ENCODE peak calls at places on chromosomes 13 and 19, in seven cellular contexts. One of them, this sample, is unnamed.

GRCh38 chr13:104616990-104617389 is 1550.8 kb upstream of the SLC10A2 start:
- DNase-seq in NCI-H446: no peak
- DNase-seq in NCI-H82: no peak
- DNase-seq in Right ventricle myocardium superior: no peak
- DNase-seq in T-helper 9 cell: no peak
- DNase-seq in activated CD4-positive, alpha-beta T cell treated with anti-CD3 and anti-CD28 coated beads, Interleukin-2, amount 10 ng/mL, durations not matched to agents 7 days and 5 days: no peak
- DNase-seq in CD4-positive, alpha-beta memory T cell: no peak
- DNase-seq in this sample: no peak

GRCh38 chr13:80341771-80342271 is 895 bp upstream of the SPRY2 start:
- DNase-seq in NCI-H446: no peak
- DNase-seq in NCI-H82: peak
- DNase-seq in Right ventricle myocardium superior: peak
- DNase-seq in T-helper 9 cell: no peak
- DNase-seq in activated CD4-positive, alpha-beta T cell treated with anti-CD3 and anti-CD28 coated beads, Interleukin-2, amount 10 ng/mL, durations not matched to agents 7 days and 5 days: no peak
- DNase-seq in CD4-positive, alpha-beta memory T cell: no peak
- DNase-seq in this sample: peak

GRCh38 chr19:19211499-19212432 is at the start of gene NCAN:
- DNase-seq in NCI-H446: no peak
- DNase-seq in NCI-H82: peak
- DNase-seq in Right ventricle myocardium superior: no peak
- DNase-seq in T-helper 9 cell: no peak
- DNase-seq in activated CD4-positive, alpha-beta T cell treated with anti-CD3 and anti-CD28 coated beads, Interleukin-2, amount 10 ng/mL, durations not matched to agents 7 days and 5 days: no peak
- DNase-seq in CD4-positive, alpha-beta memory T cell: no peak
- DNase-seq in this sample: peak

GRCh38 chr13:79792716-79793115 is 311.8 kb downstream of the NDFIP2 start:
- DNase-seq in NCI-H446: no peak
- DNase-seq in NCI-H82: no peak
- DNase-seq in Right ventricle myocardium superior: no peak
- DNase-seq in T-helper 9 cell: no peak
- DNase-seq in activated CD4-positive, alpha-beta T cell treated with anti-CD3 and anti-CD28 coated beads, Interleukin-2, amount 10 ng/mL, durations not matched to agents 7 days and 5 days: no peak
- DNase-seq in CD4-positive, alpha-beta memory T cell: no peak
- DNase-seq in this sample: no peak

GRCh38 chr19:495440-496332 is 600 bp upstream of the MADCAM1 start:
- DNase-seq in NCI-H446: peak
- DNase-seq in NCI-H82: peak
- DNase-seq in Right ventricle myocardium superior: no peak
- DNase-seq in T-helper 9 cell: peak
- DNase-seq in activated CD4-positive, alpha-beta T cell treated with anti-CD3 and anti-CD28 coated beads, Interleukin-2, amount 10 ng/mL, durations not matched to agents 7 days and 5 days: peak
- DNase-seq in CD4-positive, alpha-beta memory T cell: peak
- DNase-seq in this sample: no peak

GRCh38 chr13:24161980-24162517 is 1.5 kb downstream of the SPATA13 start:
- DNase-seq in NCI-H446: no peak
- DNase-seq in NCI-H82: peak
- DNase-seq in Right ventricle myocardium superior: no peak
- DNase-seq in T-helper 9 cell: no peak
- DNase-seq in activated CD4-positive, alpha-beta T cell treated with anti-CD3 and anti-CD28 coated beads, Interleukin-2, amount 10 ng/mL, durations not matched to agents 7 days and 5 days: no peak
- DNase-seq in CD4-positive, alpha-beta memory T cell: no peak
- DNase-seq in this sample: no peak

GRCh38 chr13:97574926-97575325 is 141.0 kb downstream of the RAP2A start:
- DNase-seq in NCI-H446: no peak
- DNase-seq in NCI-H82: peak
- DNase-seq in Right ventricle myocardium superior: no peak
- DNase-seq in T-helper 9 cell: no peak
- DNase-seq in activated CD4-positive, alpha-beta T cell treated with anti-CD3 and anti-CD28 coated beads, Interleukin-2, amount 10 ng/mL, durations not matched to agents 7 days and 5 days: peak
- DNase-seq in CD4-positive, alpha-beta memory T cell: peak
- DNase-seq in this sample: peak

GRCh38 chr19:48568345-48568886 is 16.4 kb downstream of the SULT2B1 start:
- DNase-seq in NCI-H446: peak
- DNase-seq in NCI-H82: peak
- DNase-seq in Right ventricle myocardium superior: peak
- DNase-seq in T-helper 9 cell: no peak
- DNase-seq in activated CD4-positive, alpha-beta T cell treated with anti-CD3 and anti-CD28 coated beads, Interleukin-2, amount 10 ng/mL, durations not matched to agents 7 days and 5 days: no peak
- DNase-seq in CD4-positive, alpha-beta memory T cell: no peak
- DNase-seq in this sample: no peak

GRCh38 chr19:51337141-51337860 is 4.6 kb downstream of the VSIG10L start:
- DNase-seq in NCI-H446: no peak
- DNase-seq in NCI-H82: no peak
- DNase-seq in Right ventricle myocardium superior: peak
- DNase-seq in T-helper 9 cell: no peak
- DNase-seq in activated CD4-positive, alpha-beta T cell treated with anti-CD3 and anti-CD28 coated beads, Interleukin-2, amount 10 ng/mL, durations not matched to agents 7 days and 5 days: no peak
- DNase-seq in CD4-positive, alpha-beta memory T cell: no peak
- DNase-seq in this sample: no peak

GRCh38 chr13:21625366-21625765 is 21.4 kb upstream of the MICU2 start:
- DNase-seq in NCI-H446: no peak
- DNase-seq in NCI-H82: peak
- DNase-seq in Right ventricle myocardium superior: no peak
- DNase-seq in T-helper 9 cell: no peak
- DNase-seq in activated CD4-positive, alpha-beta T cell treated with anti-CD3 and anti-CD28 coated beads, Interleukin-2, amount 10 ng/mL, durations not matched to agents 7 days and 5 days: no peak
- DNase-seq in CD4-positive, alpha-beta memory T cell: peak
- DNase-seq in this sample: no peak

GRCh38 chr19:35757231-35757748 is 461 bp upstream of the HSPB6 start:
- DNase-seq in NCI-H446: peak
- DNase-seq in NCI-H82: peak
- DNase-seq in Right ventricle myocardium superior: peak
- DNase-seq in T-helper 9 cell: no peak
- DNase-seq in activated CD4-positive, alpha-beta T cell treated with anti-CD3 and anti-CD28 coated beads, Interleukin-2, amount 10 ng/mL, durations not matched to agents 7 days and 5 days: no peak
- DNase-seq in CD4-positive, alpha-beta memory T cell: no peak
- DNase-seq in this sample: peak

GRCh38 chr19:19064098-19064722 is 416 bp downstream of the SLC25A42 start:
- DNase-seq in NCI-H446: no peak
- DNase-seq in NCI-H82: peak
- DNase-seq in Right ventricle myocardium superior: no peak
- DNase-seq in T-helper 9 cell: no peak
- DNase-seq in activated CD4-positive, alpha-beta T cell treated with anti-CD3 and anti-CD28 coated beads, Interleukin-2, amount 10 ng/mL, durations not matched to agents 7 days and 5 days: no peak
- DNase-seq in CD4-positive, alpha-beta memory T cell: no peak
- DNase-seq in this sample: peak

GRCh38 chr19:5285311-5285710 is 55.3 kb downstream of the PTPRS start:
- DNase-seq in NCI-H446: no peak
- DNase-seq in NCI-H82: no peak
- DNase-seq in Right ventricle myocardium superior: no peak
- DNase-seq in T-helper 9 cell: no peak
- DNase-seq in activated CD4-positive, alpha-beta T cell treated with anti-CD3 and anti-CD28 coated beads, Interleukin-2, amount 10 ng/mL, durations not matched to agents 7 days and 5 days: no peak
- DNase-seq in CD4-positive, alpha-beta memory T cell: no peak
- DNase-seq in this sample: no peak

GRCh38 chr13:50626031-50626643 is 217.4 kb downstream of the DLEU7 start:
- DNase-seq in NCI-H446: no peak
- DNase-seq in NCI-H82: no peak
- DNase-seq in Right ventricle myocardium superior: no peak
- DNase-seq in T-helper 9 cell: no peak
- DNase-seq in activated CD4-positive, alpha-beta T cell treated with anti-CD3 and anti-CD28 coated beads, Interleukin-2, amount 10 ng/mL, durations not matched to agents 7 days and 5 days: no peak
- DNase-seq in CD4-positive, alpha-beta memory T cell: no peak
- DNase-seq in this sample: no peak

GRCh38 chr13:83919775-83920174 is 37.5 kb upstream of the SLITRK1 start:
- DNase-seq in NCI-H446: no peak
- DNase-seq in NCI-H82: no peak
- DNase-seq in Right ventricle myocardium superior: no peak
- DNase-seq in T-helper 9 cell: no peak
- DNase-seq in activated CD4-positive, alpha-beta T cell treated with anti-CD3 and anti-CD28 coated beads, Interleukin-2, amount 10 ng/mL, durations not matched to agents 7 days and 5 days: no peak
- DNase-seq in CD4-positive, alpha-beta memory T cell: no peak
- DNase-seq in this sample: no peak

GRCh38 chr19:49155005-49155826 is at the start of gene HRC:
- DNase-seq in NCI-H446: no peak
- DNase-seq in NCI-H82: no peak
- DNase-seq in Right ventricle myocardium superior: peak
- DNase-seq in T-helper 9 cell: no peak
- DNase-seq in activated CD4-positive, alpha-beta T cell treated with anti-CD3 and anti-CD28 coated beads, Interleukin-2, amount 10 ng/mL, durations not matched to agents 7 days and 5 days: no peak
- DNase-seq in CD4-positive, alpha-beta memory T cell: no peak
- DNase-seq in this sample: no peak

GRCh38 chr13:113033054-113033453 is 64.0 kb downstream of the MCF2L start:
- DNase-seq in NCI-H446: no peak
- DNase-seq in NCI-H82: no peak
- DNase-seq in Right ventricle myocardium superior: no peak
- DNase-seq in T-helper 9 cell: no peak
- DNase-seq in activated CD4-positive, alpha-beta T cell treated with anti-CD3 and anti-CD28 coated beads, Interleukin-2, amount 10 ng/mL, durations not matched to agents 7 days and 5 days: no peak
- DNase-seq in CD4-positive, alpha-beta memory T cell: no peak
- DNase-seq in this sample: no peak

GRCh38 chr19:38142176-38143035 is 81.6 kb downstream of the DPF1 start:
- DNase-seq in NCI-H446: peak
- DNase-seq in NCI-H82: peak
- DNase-seq in Right ventricle myocardium superior: peak
- DNase-seq in T-helper 9 cell: no peak
- DNase-seq in activated CD4-positive, alpha-beta T cell treated with anti-CD3 and anti-CD28 coated beads, Interleukin-2, amount 10 ng/mL, durations not matched to agents 7 days and 5 days: peak
- DNase-seq in CD4-positive, alpha-beta memory T cell: peak
- DNase-seq in this sample: peak

GRCh38 chr13:46468570-46468969 is 81.5 kb upstream of the RUBCNL start:
- DNase-seq in NCI-H446: no peak
- DNase-seq in NCI-H82: no peak
- DNase-seq in Right ventricle myocardium superior: no peak
- DNase-seq in T-helper 9 cell: no peak
- DNase-seq in activated CD4-positive, alpha-beta T cell treated with anti-CD3 and anti-CD28 coated beads, Interleukin-2, amount 10 ng/mL, durations not matched to agents 7 days and 5 days: no peak
- DNase-seq in CD4-positive, alpha-beta memory T cell: no peak
- DNase-seq in this sample: no peak

GRCh38 chr19:44662686-44663085 is 8.6 kb upstream of the CEACAM19 start:
- DNase-seq in NCI-H446: no peak
- DNase-seq in NCI-H82: no peak
- DNase-seq in Right ventricle myocardium superior: no peak
- DNase-seq in T-helper 9 cell: no peak
- DNase-seq in activated CD4-positive, alpha-beta T cell treated with anti-CD3 and anti-CD28 coated beads, Interleukin-2, amount 10 ng/mL, durations not matched to agents 7 days and 5 days: no peak
- DNase-seq in CD4-positive, alpha-beta memory T cell: no peak
- DNase-seq in this sample: no peak

GRCh38 chr19:45115809-45116615 is 23.0 kb downstream of the PPP1R37 start:
- DNase-seq in NCI-H446: no peak
- DNase-seq in NCI-H82: peak
- DNase-seq in Right ventricle myocardium superior: no peak
- DNase-seq in T-helper 9 cell: no peak
- DNase-seq in activated CD4-positive, alpha-beta T cell treated with anti-CD3 and anti-CD28 coated beads, Interleukin-2, amount 10 ng/mL, durations not matched to agents 7 days and 5 days: no peak
- DNase-seq in CD4-positive, alpha-beta memory T cell: no peak
- DNase-seq in this sample: peak

GRCh38 chr19:38905620-38906019 is 5.9 kb downstream of the NFKBIB start:
- DNase-seq in NCI-H446: no peak
- DNase-seq in NCI-H82: no peak
- DNase-seq in Right ventricle myocardium superior: no peak
- DNase-seq in T-helper 9 cell: no peak
- DNase-seq in activated CD4-positive, alpha-beta T cell treated with anti-CD3 and anti-CD28 coated beads, Interleukin-2, amount 10 ng/mL, durations not matched to agents 7 days and 5 days: no peak
- DNase-seq in CD4-positive, alpha-beta memory T cell: no peak
- DNase-seq in this sample: no peak